ENCODE peak calls at places on chromosomes 11 and 22, in six cellular contexts. Y, S, O, X, E and A are unnamed samples.
A peak's percentile ranks its signal among the peaks of the same experiment; 100 is the strongest.

GRCh38 chr22:42154293-42154692 is 23.7 kb upstream of the CYP2D6 start:
- DNase-seq in X (no peak), Y (no peak), O (no peak), E (no peak), S (no peak), A (no peak)

GRCh38 chr11:2202900-2203439 is 31.4 kb upstream of the TH start:
- DNase-seq in X (no peak), E (no peak), Y (no peak), S (peak; percentile 30), O (no peak), A (no peak)

GRCh38 chr11:77094841-77095365 is 7.7 kb upstream of the OMP start:
- DNase-seq in X (no peak), E (no peak), S (no peak), O (no peak), Y (no peak), A (no peak)

GRCh38 chr11:119065369-119065768 is 2.2 kb upstream of the VPS11 start:
- DNase-seq in E (no peak), X (peak; percentile 47), S (peak; percentile 52), Y (no peak), O (peak; percentile 65), A (peak; percentile 71)

GRCh38 chr11:73308003-73308962 is at the start of gene ARHGEF17:
- DNase-seq in Y (peak; percentile 34), O (peak; percentile 72), E (no peak), X (peak; percentile 78), S (peak; percentile 91), A (peak; percentile 88)

GRCh38 chr22:49548356-49549202 is 279.1 kb downstream of the BRD1 start:
- DNase-seq in E (no peak), X (peak; percentile 31), Y (no peak), O (no peak), S (no peak), A (no peak)

GRCh38 chr11:18384157-18384641 is 10.2 kb upstream of the LDHA start:
- DNase-seq in E (peak; percentile 51), X (peak; percentile 80), Y (no peak), S (peak; percentile 74), O (peak; percentile 22), A (no peak)

GRCh38 chr11:20050048-20050447 is 110.2 kb downstream of the DBX1 start:
- DNase-seq in Y (no peak), X (no peak), E (no peak), O (no peak), S (no peak), A (peak; percentile 42)

GRCh38 chr11:1846453-1846932 is 6.4 kb upstream of the LSP1 start:
- DNase-seq in O (no peak), Y (no peak), E (no peak), X (no peak), S (no peak), A (no peak)

GRCh38 chr11:18608373-18608772 is 8.8 kb downstream of the MISFA start:
- DNase-seq in S (no peak), E (no peak), O (no peak), Y (no peak), X (no peak), A (no peak)

GRCh38 chr22:42780070-42780540 is 59.4 kb upstream of the A4GALT start:
- DNase-seq in O (peak; percentile 47), S (peak; percentile 61), X (peak; percentile 87), E (peak; percentile 59), Y (peak; percentile 95), A (peak; percentile 97)

GRCh38 chr22:20247010-20247505 is 21.1 kb downstream of the RTN4R start:
- DNase-seq in O (peak; percentile 90), E (peak; percentile 43), X (no peak), S (no peak), Y (no peak), A (peak; percentile 30)

GRCh38 chr11:30485222-30485621 is 100.9 kb downstream of the MPPED2 start:
- DNase-seq in X (no peak), O (no peak), S (no peak), E (no peak), Y (no peak), A (no peak)

GRCh38 chr11:102306048-102306575 is 11.2 kb upstream of the BIRC3 start:
- DNase-seq in Y (no peak), E (no peak), X (no peak), S (peak; percentile 33), O (no peak), A (no peak)

GRCh38 chr11:119344291-119345010 is 2.1 kb downstream of the MFRP start:
- DNase-seq in E (no peak), S (no peak), O (no peak), X (no peak), Y (no peak), A (no peak)

GRCh38 chr11:65417702-65418430 is 4.7 kb upstream of the NEAT1 start:
- DNase-seq in E (no peak), O (peak; percentile 65), X (no peak), S (peak; percentile 41), Y (no peak), A (no peak)

GRCh38 chr11:113549611-113550061 is 74.4 kb upstream of the DRD2 start:
- DNase-seq in O (no peak), Y (no peak), E (no peak), S (no peak), X (no peak), A (no peak)

GRCh38 chr11:104191124-104191523 is 27.2 kb upstream of the PDGFD start:
- DNase-seq in O (no peak), X (no peak), S (no peak), E (no peak), Y (no peak), A (no peak)

GRCh38 chr11:6618117-6619020 is 853 bp downstream of the TPP1 start:
- DNase-seq in S (no peak), E (no peak), Y (no peak), X (peak; percentile 44), O (peak; percentile 77), A (no peak)

GRCh38 chr22:40040927-40041326 is 46.2 kb downstream of the FAM83F start:
- DNase-seq in E (no peak), S (no peak), X (no peak), Y (no peak), O (peak; percentile 27), A (no peak)

DNA sequence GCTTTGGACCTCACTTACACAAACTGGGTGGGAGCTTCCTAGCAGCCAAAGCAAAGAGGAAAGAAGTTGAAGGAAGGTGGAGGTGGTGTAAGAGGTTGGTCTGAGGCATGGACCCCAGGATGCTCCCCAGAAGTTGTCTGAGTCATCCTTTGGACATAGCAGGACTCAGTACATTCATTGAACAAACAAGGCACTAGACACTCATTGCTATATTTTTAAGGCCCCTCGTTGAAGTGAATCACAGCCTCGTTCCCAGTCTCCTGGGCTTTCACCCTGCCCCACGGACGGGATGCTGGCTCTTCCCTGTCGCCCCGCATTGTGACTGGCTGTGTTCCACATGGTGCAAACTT is 95.9 kb upstream of the FGF3 start:
- DNase-seq in Y (no peak), S (no peak), X (no peak), O (no peak), E (no peak), A (no peak)
- TF ChIP-seq REST in Y (no peak), S (no peak), X (no peak), O (no peak), E (no peak), A (no peak)

GRCh38 chr22:27534720-27535125 is 266.8 kb downstream of the MN1 start:
- DNase-seq in O (no peak), X (peak; percentile 35), E (no peak), Y (no peak), S (no peak), A (no peak)
- TF ChIP-seq POLR2AphosphoS5 in O (no peak), X (no peak), E (no peak), Y (no peak), S (no peak), A (no peak)

GRCh38 chr11:78344114-78344513 is 73.5 kb downstream of the GAB2 start:
- DNase-seq in E (no peak), Y (no peak), X (no peak), S (no peak), O (no peak), A (no peak)
- H4K20me1 ChIP-seq in E (no peaks in the 10 kb centered on the region), Y (no peaks in the 10 kb centered on the region), X (no peaks in the 10 kb centered on the region), S (no peaks in the 10 kb centered on the region), O (no peaks in the 10 kb centered on the region), A (no peaks in the 10 kb centered on the region)

GRCh38 chr11:48127521-48128183 is 89.0 kb upstream of the OR4B1 start:
- DNase-seq in X (no peak), O (no peak), S (no peak), Y (no peak), E (no peak), A (no peak)
- TF ChIP-seq REST in X (no peak), O (no peak), S (no peak), Y (no peak), E (no peak), A (no peak)

GRCh38 chr11:134369656-134370525 is 38.1 kb downstream of the GLB1L2 start:
- DNase-seq in E (no peak), O (no peak), Y (no peak), X (no peak), S (no peak), A (no peak)

GRCh38 chr11:134372961-134373360 is 39.1 kb downstream of the B3GAT1 start:
- DNase-seq in S (no peak), Y (no peak), E (no peak), O (no peak), X (no peak), A (no peak)

GRCh38 chr11:134370526-134371435 is 39.0 kb downstream of the GLB1L2 start:
- DNase-seq in X (no peak), Y (no peak), E (no peak), O (no peak), S (no peak), A (no peak)

GRCh38 chr11:134372536-134372935 is 39.5 kb downstream of the B3GAT1 start:
- DNase-seq in S (no peak), E (no peak), O (no peak), X (no peak), Y (no peak), A (no peak)

DNA sequence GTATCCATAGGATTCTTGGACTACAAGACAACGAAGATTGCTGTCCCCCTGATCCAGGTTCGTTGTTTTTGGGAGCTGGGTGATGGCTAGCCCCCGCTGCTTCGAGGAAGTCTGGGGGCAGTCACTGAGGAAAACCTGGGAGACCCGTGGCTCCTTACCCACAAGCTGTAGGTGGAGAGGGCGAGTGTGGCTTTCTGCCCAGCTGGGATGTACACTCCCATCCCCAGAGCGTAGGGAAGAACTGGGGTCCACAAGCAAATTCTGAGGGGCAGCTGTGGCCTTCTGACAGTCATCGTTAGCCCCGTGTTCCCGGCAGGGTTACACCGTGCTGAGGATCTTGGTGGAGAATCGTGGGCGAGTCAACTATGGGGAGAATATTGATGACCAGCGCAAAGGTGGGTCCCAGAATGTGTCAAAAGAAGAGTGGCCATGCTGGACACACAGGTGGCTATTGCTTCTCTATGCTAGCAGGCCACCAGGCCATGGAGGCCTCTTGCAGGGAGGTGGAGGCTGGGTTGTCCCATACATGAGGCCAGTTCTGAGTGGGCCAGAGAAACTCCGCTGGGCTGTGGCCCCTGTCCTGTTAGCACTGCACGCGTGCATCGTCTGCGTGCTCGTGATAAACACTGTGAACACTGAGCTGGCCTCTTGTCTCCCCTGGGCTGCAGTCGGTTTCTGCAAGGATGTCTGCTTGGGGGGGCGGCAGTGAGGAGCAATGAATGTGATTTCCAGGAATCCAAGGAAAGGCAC is 39.8 kb downstream of the GLB1L2 start:
- DNase-seq in O (no peak), X (no peak), Y (no peak), E (no peak), S (no peak), A (no peak)
- TF ChIP-seq POLR2AphosphoS5 in O (no peak), X (no peak), Y (no peak), E (no peak), S (no peak), A (no peak)